ENCODE peak calls at places on chromosome 3, in six cellular contexts. H is K562, Q is GM12878, L is H1, C is HepG2, K is GM12892. G is an unnamed sample.

GRCh38 chr3:14581334-14582072 is 41.4 kb upstream of the GRIP2 start:
- DNase-seq in K (no peak), C (no peak), H (peak), Q (no peak), L (no peak), G (no peak)

GRCh38 chr3:165805834-165806561 is 31.2 kb downstream of the BCHE start:
- DNase-seq in Q (no peak), L (no peak), H (no peak), C (no peak), K (no peak), G (no peak)

GRCh38 chr3:183534249-183534648 is 21.3 kb downstream of the KLHL6 start:
- DNase-seq in K (no peak), Q (no peak), C (no peak), H (no peak), L (no peak), G (no peak)

GRCh38 chr3:51373658-51374421 is 11.3 kb upstream of the MANF start:
- DNase-seq in Q (no peak), K (no peak), H (no peak), L (no peak), C (no peak), G (no peak)

GRCh38 chr3:55720614-55721013 is 233.5 kb upstream of the WNT5A start:
- DNase-seq in C (no peak), L (no peak), Q (no peak), H (no peak), K (no peak), G (no peak)

GRCh38 chr3:138332472-138333073 is 2.9 kb upstream of the NME9 start:
- DNase-seq in K (no peak), C (peak), H (peak), L (peak), Q (no peak), G (no peak)

GRCh38 chr3:66485291-66485968 is 15.4 kb downstream of the LRIG1 start:
- DNase-seq in Q (no peak), C (no peak), K (no peak), H (no peak), L (no peak), G (no peak)

GRCh38 chr3:114447545-114447944 is 153.7 kb downstream of the TIGIT start:
- DNase-seq in K (no peak), Q (no peak), L (no peak), H (no peak), C (no peak), G (no peak)

GRCh38 chr3:183490653-183491052 is 62.2 kb upstream of the MCF2L2 start:
- DNase-seq in K (no peak), L (peak), C (peak), H (no peak), Q (no peak), G (no peak)

GRCh38 chr3:45688194-45688881 is 858 bp upstream of the SACM1L start:
- DNase-seq in C (peak), Q (no peak), H (peak), L (peak), K (no peak), G (no peak)

GRCh38 chr3:11305509-11305908 is 33.3 kb downstream of the ATG7 start:
- DNase-seq in H (no peak), Q (no peak), L (no peak), C (no peak), K (no peak), G (no peak)

GRCh38 chr3:66465587-66465986 is 35.2 kb downstream of the LRIG1 start:
- DNase-seq in Q (no peak), H (no peak), L (no peak), C (no peak), K (no peak), G (no peak)

GRCh38 chr3:65497846-65498245 is 540.9 kb downstream of the MAGI1 start:
- DNase-seq in C (no peak), H (no peak), K (no peak), L (no peak), Q (no peak), G (no peak)

GRCh38 chr3:69181592-69182211 is 59.3 kb upstream of the LMOD3 start:
- DNase-seq in K (no peak), H (no peak), C (peak), L (no peak), Q (no peak), G (no peak)

GRCh38 chr3:27221264-27221932 is 147.8 kb downstream of the NEK10 start:
- DNase-seq in C (no peak), Q (no peak), H (no peak), K (no peak), L (no peak), G (no peak)

GRCh38 chr3:42613462-42613861 is 13.0 kb downstream of the NKTR start:
- DNase-seq in K (no peak), C (no peak), L (no peak), H (no peak), Q (no peak), G (no peak)

GRCh38 chr3:51337666-51338065 is 47.4 kb upstream of the MANF start:
- DNase-seq in Q (no peak), L (no peak), H (no peak), K (no peak), C (no peak), G (no peak)

GRCh38 chr3:170725285-170725731 is 139.4 kb upstream of the SLC7A14 start:
- DNase-seq in Q (no peak), L (no peak), C (no peak), K (no peak), H (peak), G (no peak)

GRCh38 chr3:146065573-146066006 is 95.4 kb downstream of the PLOD2 start:
- DNase-seq in H (no peak), C (peak), L (no peak), Q (no peak), K (no peak), G (no peak)

GRCh38 chr3:148809835-148810234 is 17.8 kb upstream of the CPB1 start:
- DNase-seq in C (no peak), Q (no peak), L (no peak), K (no peak), H (no peak), G (no peak)

GRCh38 chr3:156390846-156391245 is 164.1 kb downstream of the SSR3 start:
- DNase-seq in C (no peak), Q (no peak), K (no peak), L (no peak), H (no peak), G (no peak)

GRCh38 chr3:25460751-25461150 is 32.7 kb downstream of the RARB start:
- DNase-seq in C (no peak), Q (peak), K (no peak), H (no peak), L (no peak), G (peak)
- TF ChIP-seq TAF1 in C (no peak), Q (no peak), K (no peak), H (no peak), L (no peak), G (no peak)

GRCh38 chr3:9948586-9948985 is 3.6 kb downstream of the PRRT3 start:
- DNase-seq in Q (no peak), H (no peak), K (no peak), L (no peak), C (no peak), G (no peak)

GRCh38 chr3:9945358-9945757 is 6.8 kb downstream of the PRRT3 start:
- DNase-seq in Q (no peak), C (no peak), H (no peak), L (no peak), K (no peak), G (no peak)

GRCh38 chr3:9946112-9947024 is 5.8 kb downstream of the PRRT3 start:
- DNase-seq in Q (no peak), K (no peak), L (peak), H (no peak), C (peak), G (no peak)

GRCh38 chr3:9949115-9949514 is 3.1 kb downstream of the PRRT3 start:
- DNase-seq in K (no peak), L (no peak), Q (no peak), C (no peak), H (no peak), G (no peak)

DNA sequence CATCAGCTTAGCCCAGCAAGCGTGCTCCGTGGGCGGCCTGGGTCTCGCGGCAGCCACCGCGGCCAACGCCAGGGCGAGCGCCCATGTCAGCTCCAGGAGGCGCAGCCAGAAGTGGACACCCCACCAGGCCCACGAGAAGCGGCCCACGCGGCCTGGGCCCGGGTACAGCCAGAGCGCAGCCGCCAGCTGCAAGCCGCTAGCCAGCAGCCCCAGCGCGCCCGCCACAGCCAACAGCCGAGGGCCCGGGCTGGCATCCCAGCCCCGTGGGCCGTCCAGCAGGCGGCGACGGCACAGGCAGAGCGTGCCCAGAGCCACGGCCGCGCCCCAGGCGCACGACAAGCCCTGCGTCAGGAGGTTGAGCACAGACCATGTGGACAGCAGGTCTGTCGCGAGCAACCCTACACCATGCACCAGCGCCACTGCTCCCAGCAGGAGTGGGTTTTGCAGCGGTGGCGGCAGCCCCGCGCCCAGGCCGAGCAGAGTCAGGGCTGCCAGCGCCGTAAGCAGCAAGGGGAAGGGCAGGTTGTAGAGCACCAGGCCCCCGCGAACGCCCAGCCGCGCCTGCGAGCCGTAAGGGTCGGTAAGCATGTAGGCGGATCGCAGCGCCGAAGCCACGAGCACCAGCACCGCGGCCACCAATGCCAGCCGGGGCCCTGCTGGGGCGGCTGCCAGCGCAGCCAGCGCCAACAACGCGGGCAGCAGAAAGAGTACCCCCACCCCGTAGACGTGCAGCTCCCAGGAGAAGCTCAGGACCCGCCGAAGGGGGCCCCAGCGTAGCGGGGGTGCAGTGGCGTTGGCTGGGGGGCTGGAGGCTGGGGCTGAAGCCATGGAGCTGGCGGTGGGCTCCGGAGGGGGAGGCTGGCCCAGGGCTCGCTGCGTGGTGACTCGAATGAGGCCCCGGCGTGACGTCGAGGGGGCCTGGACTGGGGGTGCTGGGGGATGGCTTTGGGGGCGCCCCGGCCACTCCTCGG is 4.9 kb downstream of the PRRT3 start:
- DNase-seq in Q (no peak), C (peak), L (peak), K (no peak), H (no peak), G (no peak)
- TF ChIP-seq POLR2A in Q (no peak), C (no peak), L (no peak), K (no peak), H (no peak), G (no peak)

GRCh38 chr3:188299713-188300112 is 145.8 kb downstream of the LPP start:
- DNase-seq in H (no peak), Q (no peak), L (no peak), K (no peak), C (no peak), G (no peak)
- TF ChIP-seq TAF1 in H (no peak), Q (no peak), L (no peak), K (no peak), C (no peak), G (no peak)

DNA sequence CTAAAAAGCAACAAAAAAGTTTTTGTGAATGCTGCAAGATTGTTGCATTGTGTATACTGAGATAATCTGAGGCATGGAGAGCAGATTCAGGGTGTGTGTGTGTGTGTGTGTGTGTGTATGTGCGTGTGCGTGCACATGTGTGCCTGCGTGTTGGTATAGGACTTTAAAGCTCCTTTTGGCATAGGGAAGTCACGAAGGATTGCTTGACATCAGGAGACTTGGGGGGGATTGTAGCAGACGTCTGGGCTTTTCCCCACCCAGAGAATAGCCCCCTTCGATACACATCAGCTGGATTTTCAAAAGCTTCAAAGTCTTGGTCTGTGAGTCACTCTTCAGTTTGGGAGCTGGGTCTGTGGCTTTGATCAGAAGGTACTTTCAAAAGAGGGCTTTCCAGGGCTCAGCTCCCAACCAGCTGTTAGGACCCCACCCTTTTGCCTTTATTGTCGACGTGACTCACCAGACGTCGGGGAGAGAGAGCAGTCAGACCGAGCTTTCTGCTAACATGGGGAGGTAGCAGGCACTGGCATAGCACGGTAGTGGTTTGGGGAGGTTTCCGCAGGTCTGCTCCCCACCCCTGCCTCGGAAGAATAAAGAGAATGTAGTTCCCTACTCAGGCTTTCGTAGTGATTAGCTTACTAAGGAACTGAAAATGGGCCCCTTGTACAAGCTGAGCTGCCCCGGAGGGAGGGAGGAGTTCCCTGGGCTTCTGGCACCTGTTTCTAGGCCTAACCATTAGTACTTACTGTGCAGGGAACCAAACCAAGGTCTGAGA is 4.7 kb downstream of the BHLHE40 start:
- DNase-seq in Q (peak), L (no peak), H (peak), C (no peak), K (no peak), G (peak)
- TF ChIP-seq POLR2A in Q (peak), L (no peak), H (peak), C (no peak), K (peak), G (peak)

DNA sequence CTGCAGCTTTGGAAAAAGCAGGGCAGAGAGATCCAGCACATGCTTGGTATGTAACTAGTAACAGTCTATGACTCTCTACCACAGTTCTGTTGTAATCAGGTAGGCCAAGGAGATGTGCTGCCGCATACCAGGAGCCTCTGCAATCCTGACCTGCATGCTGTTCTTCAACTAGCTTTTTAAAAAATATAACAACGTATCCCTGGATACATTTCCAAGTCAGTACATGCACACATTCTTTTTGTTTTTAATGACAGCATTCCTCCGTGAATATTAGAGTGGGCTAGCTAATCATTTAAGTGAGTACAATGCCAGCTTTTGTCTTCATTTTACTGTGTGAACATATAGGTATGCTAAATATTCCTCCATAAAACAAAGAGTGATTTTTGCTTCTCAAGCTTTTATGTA is 437.8 kb downstream of the RBMS3 start:
- DNase-seq in Q (no peak), H (no peak), L (no peak), K (no peak), C (no peak), G (no peak)
- TF ChIP-seq TAF1 in Q (no peak), H (no peak), L (no peak), K (no peak), C (no peak), G (no peak)

GRCh38 chr3:194507571-194507970 is 20.8 kb upstream of the ATP13A3 start:
- DNase-seq in C (no peak), H (no peak), Q (no peak), L (no peak), K (no peak), G (no peak)

GRCh38 chr3:194504861-194505260 is 18.1 kb upstream of the ATP13A3 start:
- DNase-seq in H (no peak), K (no peak), Q (no peak), L (no peak), C (no peak), G (no peak)

GRCh38 chr3:194503101-194503531 is 16.3 kb upstream of the ATP13A3 start:
- DNase-seq in C (no peak), L (no peak), Q (no peak), H (no peak), K (no peak), G (no peak)

GRCh38 chr3:194505791-194506415 is 19.1 kb upstream of the ATP13A3 start:
- DNase-seq in H (no peak), K (no peak), C (no peak), L (no peak), Q (no peak), G (no peak)

DNA sequence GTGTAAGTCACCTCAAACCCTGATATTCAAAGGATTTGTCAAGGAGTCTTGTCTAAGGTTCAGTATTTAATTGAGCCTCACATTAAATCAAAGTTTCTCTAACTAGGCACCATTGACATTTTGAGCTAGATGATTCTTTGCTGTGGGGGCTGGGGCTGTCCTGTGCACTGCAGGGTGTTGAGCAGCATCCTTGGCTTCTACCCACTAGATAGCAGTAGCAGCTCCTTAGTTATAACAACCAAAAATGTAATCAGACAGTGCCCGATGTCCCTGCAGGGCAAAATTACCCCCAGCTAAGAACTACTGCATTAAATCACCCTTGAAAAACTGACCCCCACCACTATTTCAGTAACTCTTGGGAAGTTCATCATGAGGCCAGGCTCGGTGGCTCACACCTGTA is 17.3 kb upstream of the ATP13A3 start:
- DNase-seq in L (peak), K (no peak), H (no peak), Q (no peak), C (no peak), G (no peak)
- TF ChIP-seq POLR2A in L (no peak), K (no peak), H (no peak), Q (no peak), C (no peak), G (no peak)

GRCh38 chr3:153219147-153219546 is 57.1 kb downstream of the RAP2B start:
- DNase-seq in L (no peak), H (no peak), Q (no peak), C (no peak), K (no peak), G (no peak)
- TF ChIP-seq TAF1 in L (no peak), H (no peak), Q (no peak), C (no peak), K (no peak), G (no peak)

G was measured in GM12891.